ENCODE peak calls at places on chromosome 2, in eight cellular contexts. P is foreskin fibroblast, G is A549, R is astrocyte of the spinal cord, M is testis, S is transverse colon, E is left ventricle myocardium inferior, O is lower leg skin. Y is an unnamed sample.

GRCh38 chr2:145842002-145842401 is 1322.1 kb upstream of the ZEB2 start:
- DNase-seq in P (peak), G (no peak), R (no peak), M (no peak), S (no peak), E (no peak), O (no peak), Y (no peak)

GRCh38 chr2:209426432-209426831 is 2.6 kb downstream of the MAP2 start:
- DNase-seq in P (no peak), G (peak), R (peak), M (no peak), S (no peak), E (no peak), O (no peak), Y (peak)

GRCh38 chr2:20107776-20108175 is 56.3 kb upstream of the LAPTM4A start:
- DNase-seq in P (no peak), G (no peak), R (no peak), M (no peak), S (no peak), E (no peak), O (no peak), Y (no peak)

GRCh38 chr2:176830362-176830761 is 382.2 kb upstream of the HNRNPA3 start:
- DNase-seq in P (no peak), G (peak), R (no peak), M (no peak), S (no peak), E (no peak), O (no peak), Y (no peak)

GRCh38 chr2:31205186-31205585 is 12.1 kb downstream of the CAPN14 start:
- DNase-seq in P (no peak), G (no peak), R (no peak), M (no peak), S (no peak), E (no peak), O (no peak), Y (no peak)

GRCh38 chr2:7508220-7508943 is 591.2 kb downstream of the RNF144A start:
- DNase-seq in P (peak), G (no peak), R (no peak), M (no peak), S (no peak), E (no peak), O (no peak), Y (no peak)

GRCh38 chr2:197675711-197676188 is 363 bp upstream of the RFTN2 start:
- DNase-seq in P (peak), G (no peak), R (peak), M (peak), S (no peak), E (no peak), O (no peak), Y (no peak)

GRCh38 chr2:72220170-72220569 is 72.5 kb upstream of the CYP26B1 start:
- DNase-seq in P (peak), G (peak), R (no peak), M (no peak), S (no peak), E (no peak), O (no peak), Y (no peak)

GRCh38 chr2:5692561-5693287 is 540 bp downstream of the SOX11 start:
- DNase-seq in P (peak), G (peak), R (peak), M (no peak), S (no peak), E (no peak), O (no peak), Y (no peak)

GRCh38 chr2:240341064-240341463 is 94.4 kb upstream of the GPC1 start:
- DNase-seq in P (no peak), G (no peak), R (no peak), M (no peak), S (no peak), E (no peak), O (peak), Y (no peak)

GRCh38 chr2:9234680-9235387 is 28.2 kb downstream of the ASAP2 start:
- DNase-seq in P (peak), G (peak), R (peak), M (no peak), S (peak), E (no peak), O (peak), Y (peak)

GRCh38 chr2:233087725-233088124 is 27.6 kb downstream of the INPP5D start:
- DNase-seq in P (no peak), G (no peak), R (no peak), M (no peak), S (no peak), E (no peak), O (no peak), Y (no peak)

GRCh38 chr2:6977095-6977777 is 60.0 kb downstream of the RNF144A start:
- DNase-seq in P (peak), G (peak), R (peak), M (peak), S (peak), E (peak), O (no peak), Y (no peak)

GRCh38 chr2:218259099-218259921 is 1.5 kb upstream of the GPBAR1 start:
- DNase-seq in P (peak), G (no peak), R (peak), M (peak), S (peak), E (peak), O (peak), Y (no peak)

GRCh38 chr2:112482309-112483046 is 522 bp downstream of the TTL start:
- DNase-seq in P (peak), G (peak), R (peak), M (peak), S (peak), E (peak), O (peak), Y (no peak)

GRCh38 chr2:68839260-68839833 is 31.9 kb downstream of the BMP10 start:
- DNase-seq in P (peak), G (peak), R (no peak), M (no peak), S (no peak), E (no peak), O (no peak), Y (no peak)

GRCh38 chr2:11123856-11124759 is 31.2 kb upstream of the SLC66A3 start:
- DNase-seq in P (peak), G (peak), R (peak), M (peak), S (peak), E (peak), O (no peak), Y (no peak)

GRCh38 chr2:235555356-235555755 is 61.5 kb downstream of the AGAP1 start:
- DNase-seq in P (no peak), G (no peak), R (no peak), M (no peak), S (no peak), E (no peak), O (no peak), Y (no peak)

GRCh38 chr2:54020793-54021414 is 50.1 kb upstream of the PSME4 start:
- DNase-seq in P (no peak), G (no peak), R (no peak), M (no peak), S (no peak), E (no peak), O (no peak), Y (no peak)

GRCh38 chr2:39696838-39697237 is 31.1 kb downstream of the TMEM178A start:
- DNase-seq in P (peak), G (peak), R (peak), M (no peak), S (no peak), E (no peak), O (no peak), Y (peak)

GRCh38 chr2:240250985-240251847 is 110.8 kb upstream of the OTOS start:
- DNase-seq in P (peak), G (peak), R (peak), M (peak), S (peak), E (peak), O (peak), Y (peak)

GRCh38 chr2:71072492-71072891 is 4.0 kb downstream of the NAGK start:
- DNase-seq in P (no peak), G (no peak), R (no peak), M (no peak), S (no peak), E (no peak), O (no peak), Y (no peak)

GRCh38 chr2:71069376-71069775 is 928 bp downstream of the NAGK start:
- DNase-seq in P (peak), G (no peak), R (peak), M (no peak), S (no peak), E (no peak), O (no peak), Y (no peak)

GRCh38 chr2:71073475-71073874 is 5.0 kb downstream of the NAGK start:
- DNase-seq in P (no peak), G (no peak), R (no peak), M (no peak), S (no peak), E (no peak), O (peak), Y (no peak)

GRCh38 chr2:71070294-71071025 is 2.0 kb downstream of the NAGK start:
- DNase-seq in P (peak), G (peak), R (peak), M (no peak), S (no peak), E (no peak), O (peak), Y (no peak)

DNA sequence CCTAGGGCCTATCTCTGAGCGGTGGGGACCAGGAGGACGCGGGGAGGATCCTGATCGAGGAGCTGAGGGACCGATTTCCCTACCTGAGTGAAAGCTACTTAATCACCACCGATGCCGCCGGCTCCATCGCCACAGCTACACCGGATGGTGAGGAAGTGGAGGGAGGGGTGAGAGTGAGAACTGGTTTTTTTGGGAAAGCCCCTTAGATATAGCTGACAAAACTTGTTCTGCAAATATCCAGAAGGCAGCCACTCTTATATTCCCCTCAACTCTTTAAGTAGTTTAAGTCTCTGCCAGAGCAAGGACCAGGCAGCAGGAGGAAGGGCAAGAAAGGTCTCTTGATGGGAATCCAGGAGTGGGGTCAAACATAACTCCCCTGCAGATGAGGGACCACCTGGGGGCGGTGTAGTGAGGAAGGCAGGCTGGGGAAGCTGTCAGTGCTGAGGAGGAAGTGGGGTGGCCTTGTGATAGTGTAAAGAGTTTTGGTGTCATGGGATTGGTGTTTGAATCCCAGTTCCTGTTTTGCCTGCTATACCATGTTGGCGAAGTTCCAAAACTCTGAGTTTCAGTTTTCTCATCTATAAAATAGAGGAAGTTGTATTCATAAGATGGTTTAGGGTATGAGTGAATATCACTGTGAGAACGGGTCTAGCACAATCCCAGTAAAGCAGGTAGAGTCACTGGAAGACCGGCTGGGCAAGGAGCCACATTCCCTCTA is 3.4 kb downstream of the NAGK start:
- DNase-seq in P (no peak), G (no peak), R (no peak), M (no peak), S (peak), E (peak), O (peak), Y (no peak)
- TF ChIP-seq CTCF in P (no peak), G (no peak), R (no peak), M (no peak), S (no peak), E (no peak), O (no peak), Y (no peak)

GRCh38 chr2:133123393-133123792 is 444.9 kb downstream of the NCKAP5 start:
- DNase-seq in P (no peak), G (no peak), R (no peak), M (no peak), S (no peak), E (no peak), O (no peak), Y (no peak)

GRCh38 chr2:133123912-133124311 is 444.4 kb downstream of the NCKAP5 start:
- DNase-seq in P (no peak), G (no peak), R (no peak), M (no peak), S (no peak), E (no peak), O (no peak), Y (no peak)

GRCh38 chr2:133124446-133124845 is 443.8 kb downstream of the NCKAP5 start:
- DNase-seq in P (no peak), G (no peak), R (no peak), M (no peak), S (no peak), E (no peak), O (no peak), Y (no peak)

GRCh38 chr2:133120310-133120709 is 448.0 kb downstream of the NCKAP5 start:
- DNase-seq in P (no peak), G (no peak), R (no peak), M (no peak), S (no peak), E (no peak), O (no peak), Y (no peak)

DNA sequence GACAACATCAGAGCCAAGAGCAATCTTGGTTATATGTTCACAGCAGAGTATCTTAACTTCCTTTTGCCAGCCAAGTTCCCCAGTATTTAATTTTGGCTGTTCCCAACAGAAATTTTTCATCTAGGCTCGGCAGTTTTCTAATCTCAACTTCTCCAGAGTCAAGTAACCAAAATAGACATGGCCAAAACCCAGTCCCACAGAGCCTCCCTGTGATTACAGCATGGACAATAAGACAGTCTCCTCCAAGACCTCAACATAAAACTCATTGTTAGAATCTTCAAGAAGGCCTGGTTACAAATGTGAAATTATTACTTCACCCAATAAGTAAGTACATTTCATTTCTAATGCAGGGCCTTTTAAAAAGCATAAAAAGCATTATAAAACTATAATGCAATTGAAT is 445.7 kb downstream of the NCKAP5 start:
- DNase-seq in P (no peak), G (no peak), R (no peak), M (no peak), S (no peak), E (no peak), O (no peak), Y (no peak)
- TF ChIP-seq CTCF in P (no peak), G (no peak), R (no peak), M (no peak), S (no peak), E (no peak), O (no peak), Y (no peak)

GRCh38 chr2:64941143-64941542 is 48.1 kb upstream of the SLC1A4 start:
- DNase-seq in P (no peak), G (no peak), R (no peak), M (no peak), S (no peak), E (no peak), O (no peak), Y (no peak)

GRCh38 chr2:64941751-64942150 is 47.4 kb upstream of the SLC1A4 start:
- DNase-seq in P (no peak), G (no peak), R (no peak), M (no peak), S (no peak), E (no peak), O (no peak), Y (no peak)

GRCh38 chr2:64937341-64938230 is 51.6 kb upstream of the SLC1A4 start:
- DNase-seq in P (no peak), G (no peak), R (no peak), M (no peak), S (peak), E (peak), O (peak), Y (no peak)

GRCh38 chr2:64938607-64939285 is 50.5 kb upstream of the SLC1A4 start:
- DNase-seq in P (no peak), G (no peak), R (no peak), M (no peak), S (no peak), E (no peak), O (no peak), Y (no peak)

GRCh38 chr2:64939332-64939917 is 49.8 kb upstream of the SLC1A4 start:
- DNase-seq in P (no peak), G (no peak), R (no peak), M (no peak), S (peak), E (no peak), O (no peak), Y (no peak)
- TF ChIP-seq CTCF in P (no peak), G (no peak), R (no peak), M (no peak), S (no peak), E (no peak), O (no peak), Y (no peak)

GRCh38 chr2:160085662-160086061 is 23.2 kb upstream of the PLA2R1 start:
- DNase-seq in P (no peak), G (peak), R (no peak), M (no peak), S (no peak), E (no peak), O (no peak), Y (no peak)
- TF ChIP-seq CTCF in P (peak), G (peak), R (no peak), M (no peak), S (no peak), E (no peak), O (no peak), Y (no peak)

DNA sequence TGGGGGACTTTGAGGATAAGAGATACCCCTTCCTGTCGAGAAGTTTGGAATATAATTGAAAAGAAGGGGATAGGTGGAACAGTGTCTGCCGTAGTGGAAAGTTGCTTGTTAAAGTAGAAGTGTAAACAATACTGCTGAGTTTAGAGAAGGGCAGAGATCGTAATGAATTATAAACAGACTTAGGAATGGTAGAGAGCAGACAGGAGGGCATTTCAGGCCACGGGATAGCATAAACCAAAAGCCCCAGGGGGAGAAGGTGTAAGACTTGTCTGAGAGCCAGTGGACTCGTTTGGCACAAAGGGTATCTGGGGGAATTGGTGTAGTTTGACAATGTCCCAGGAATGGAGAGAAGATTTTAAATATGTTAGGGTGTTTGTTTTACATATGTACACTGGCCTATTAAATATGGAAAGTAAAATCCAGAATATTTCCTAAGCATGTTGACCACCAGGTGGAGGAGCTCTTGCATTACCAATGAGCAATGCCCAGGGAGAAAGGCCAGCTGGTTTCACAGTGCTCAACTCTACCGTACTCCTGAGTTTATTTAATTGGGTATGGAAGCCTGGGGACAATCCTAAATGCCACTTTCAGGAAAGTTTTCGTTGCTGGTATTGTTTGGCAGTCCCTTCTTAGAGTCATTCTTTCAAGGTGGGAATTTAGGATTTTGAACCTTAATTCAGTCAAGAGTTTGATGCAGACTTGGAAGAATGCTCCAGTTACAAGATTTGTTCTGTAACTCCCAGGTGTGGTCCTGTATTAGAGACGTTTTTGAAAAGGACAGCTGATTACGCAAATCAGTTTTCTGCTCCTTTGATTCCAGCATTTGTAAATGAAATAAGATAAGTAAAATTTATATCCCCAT is 7.5 kb downstream of the COPS8 start:
- DNase-seq in P (peak), G (peak), R (peak), M (peak), S (no peak), E (no peak), O (no peak), Y (no peak)
- TF ChIP-seq CTCF in P (peak), G (peak), R (peak), M (peak), S (peak), E (peak), O (no peak), Y (peak)

DNA sequence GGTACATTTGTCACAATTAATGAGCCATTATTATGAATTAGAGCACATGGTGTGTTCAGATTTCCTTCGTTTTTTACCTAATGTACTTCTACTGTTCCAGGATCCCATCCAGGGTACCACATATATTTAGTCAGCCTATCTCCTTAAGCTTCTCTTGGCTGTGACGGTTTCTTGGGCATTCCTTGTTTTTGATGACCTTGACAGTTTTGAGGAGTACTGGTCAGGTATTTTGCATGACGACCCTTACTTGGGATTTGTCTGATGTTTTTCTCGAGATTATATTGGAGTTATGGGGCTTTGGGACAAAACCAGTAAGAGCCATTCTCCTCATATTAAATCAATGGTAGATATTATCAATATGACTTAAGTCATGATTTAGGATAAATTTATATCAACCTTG is 10.2 kb upstream of the LRP2 start:
- DNase-seq in P (no peak), G (no peak), R (no peak), M (no peak), S (no peak), E (no peak), O (no peak), Y (no peak)
- TF ChIP-seq CTCF in P (no peak), G (no peak), R (no peak), M (no peak), S (no peak), E (no peak), O (no peak), Y (no peak)

GRCh38 chr2:211216221-211216620 is 659.8 kb downstream of the CPS1 start:
- DNase-seq in P (no peak), G (peak), R (peak), M (no peak), S (no peak), E (no peak), O (no peak), Y (no peak)
- TF ChIP-seq CTCF in P (no peak), G (no peak), R (peak), M (peak), S (no peak), E (no peak), O (no peak), Y (peak)

Y was measured in kidney epithelial cell.